ENCODE peak calls at places on chromosomes 4 and X, in five cellular contexts. L is GM13977, A is T47D, X is caudate nucleus, E is left lung. W is an unnamed sample.

GRCh38 chrX:50168305-50168704 is 32.5 kb downstream of the AKAP4 start:
- DNase-seq in X (no peak), A (no peak), E (no peak), L (no peak), W (no peak)

GRCh38 chr4:128517739-128518510 is 230.3 kb upstream of the PGRMC2 start:
- DNase-seq in X (no peak), A (peak), E (no peak), L (peak), W (peak)

GRCh38 chr4:74389494-74389893 is 24.5 kb downstream of the EREG start:
- DNase-seq in X (no peak), L (no peak), E (no peak), A (no peak), W (no peak)

GRCh38 chr4:65416875-65417274 is 253.4 kb downstream of the EPHA5 start:
- DNase-seq in L (no peak), E (no peak), X (no peak), A (peak), W (no peak)

GRCh38 chrX:23504895-23505294 is 162.4 kb upstream of the PRDX4 start:
- DNase-seq in E (no peak), A (no peak), L (no peak), X (no peak), W (no peak)

GRCh38 chrX:43758044-43758443 is 101.9 kb downstream of the MAOA start:
- DNase-seq in X (no peak), E (no peak), L (no peak), A (no peak), W (no peak)

GRCh38 chr4:105276361-105276760 is 129.7 kb downstream of the TET2 start:
- DNase-seq in L (no peak), E (no peak), X (no peak), A (no peak), W (no peak)

GRCh38 chr4:2869659-2870058 is 26.0 kb downstream of the ADD1 start:
- DNase-seq in A (no peak), X (no peak), E (no peak), L (no peak), W (no peak)

GRCh38 chr4:112279882-112280315 is 5.8 kb downstream of the TIFA start:
- DNase-seq in A (no peak), E (no peak), X (no peak), L (no peak), W (no peak)

GRCh38 chrX:153970398-153971123 is 1.1 kb downstream of the HCFC1 start:
- DNase-seq in E (no peak), L (peak), X (peak), A (peak), W (peak)

GRCh38 chr4:153521995-153522799 is 56.0 kb downstream of the TMEM131L start:
- DNase-seq in A (no peak), X (no peak), L (no peak), E (no peak), W (no peak)

GRCh38 chr4:122623637-122624036 is 2.8 kb upstream of the IL21 start:
- DNase-seq in L (no peak), E (no peak), A (no peak), X (no peak), W (no peak)

GRCh38 chrX:9627827-9628406 is 137.7 kb downstream of the GPR143 start:
- DNase-seq in L (no peak), E (no peak), A (no peak), X (no peak), W (no peak)

GRCh38 chrX:39605183-39605582 is 492.6 kb downstream of the BCOR start:
- DNase-seq in E (no peak), X (no peak), A (no peak), L (no peak), W (no peak)

GRCh38 chr4:28254003-28254402 is 1393.4 kb downstream of the STIM2 start:
- DNase-seq in E (no peak), A (no peak), L (no peak), X (no peak), W (no peak)

GRCh38 chr4:158996669-158997074 is 106.2 kb upstream of the RAPGEF2 start:
- DNase-seq in A (no peak), X (no peak), L (no peak), E (no peak), W (no peak)

GRCh38 chr4:37603711-37604110 is 82.5 kb downstream of the RELL1 start:
- DNase-seq in A (no peak), X (no peak), E (no peak), L (no peak), W (no peak)

GRCh38 chrX:121579016-121579760 is 531.8 kb downstream of the GLUD2 start:
- DNase-seq in E (no peak), L (peak), A (peak), X (no peak), W (no peak)